ENCODE peak calls at places on chromosomes 11 and 22, in eight cellular contexts. One of them, this sample, is unnamed.

GRCh38 chr11:73055655-73056354 is 86.3 kb downstream of the FCHSD2 start:
- DNase-seq in NCI-H1092: no peak
- DNase-seq in stimulated activated CD4-positive, alpha-beta T cell treated with anti-CD3 and anti-CD28 coated beads, Interleukin-1b, Interleukin-23, amount 100 ng/mL, for 48 hours: no peak
- DNase-seq in RWPE2: no peak
- DNase-seq in stimulated activated CD8-positive, alpha-beta memory T cell treated with anti-CD3 and anti-CD28 coated beads, Interleukin-4, amount 100 ng/mL, for 1 hour: no peak
- DNase-seq in SK-N-SH: peak
- DNase-seq in GM20000: no peak
- DNase-seq in coronary artery: no peak
- DNase-seq in this sample: no peak

GRCh38 chr22:33519140-33519973 is 400.9 kb downstream of the LARGE1 start:
- DNase-seq in GM20000: peak
- DNase-seq in coronary artery: no peak
- DNase-seq in RWPE2: no peak
- DNase-seq in NCI-H1092: peak
- DNase-seq in SK-N-SH: peak
- DNase-seq in stimulated activated CD4-positive, alpha-beta T cell treated with anti-CD3 and anti-CD28 coated beads, Interleukin-1b, Interleukin-23, amount 100 ng/mL, for 48 hours: no peak
- DNase-seq in stimulated activated CD8-positive, alpha-beta memory T cell treated with anti-CD3 and anti-CD28 coated beads, Interleukin-4, amount 100 ng/mL, for 1 hour: no peak
- DNase-seq in this sample: no peak

GRCh38 chr11:61472282-61472681 is 36.3 kb upstream of the LRRC10B start:
- DNase-seq in coronary artery: peak
- DNase-seq in NCI-H1092: no peak
- DNase-seq in RWPE2: no peak
- DNase-seq in SK-N-SH: no peak
- DNase-seq in stimulated activated CD4-positive, alpha-beta T cell treated with anti-CD3 and anti-CD28 coated beads, Interleukin-1b, Interleukin-23, amount 100 ng/mL, for 48 hours: no peak
- DNase-seq in GM20000: no peak
- DNase-seq in stimulated activated CD8-positive, alpha-beta memory T cell treated with anti-CD3 and anti-CD28 coated beads, Interleukin-4, amount 100 ng/mL, for 1 hour: no peak
- DNase-seq in this sample: no peak

GRCh38 chr11:86565787-86566186 is 106.6 kb downstream of the ME3 start:
- DNase-seq in stimulated activated CD8-positive, alpha-beta memory T cell treated with anti-CD3 and anti-CD28 coated beads, Interleukin-4, amount 100 ng/mL, for 1 hour: no peak
- DNase-seq in stimulated activated CD4-positive, alpha-beta T cell treated with anti-CD3 and anti-CD28 coated beads, Interleukin-1b, Interleukin-23, amount 100 ng/mL, for 48 hours: no peak
- DNase-seq in GM20000: no peak
- DNase-seq in RWPE2: no peak
- DNase-seq in NCI-H1092: no peak
- DNase-seq in coronary artery: no peak
- DNase-seq in SK-N-SH: no peak
- DNase-seq in this sample: no peak

GRCh38 chr11:12071574-12071973 is 38.8 kb upstream of the MICAL2 start:
- DNase-seq in stimulated activated CD4-positive, alpha-beta T cell treated with anti-CD3 and anti-CD28 coated beads, Interleukin-1b, Interleukin-23, amount 100 ng/mL, for 48 hours: no peak
- DNase-seq in SK-N-SH: no peak
- DNase-seq in RWPE2: no peak
- DNase-seq in stimulated activated CD8-positive, alpha-beta memory T cell treated with anti-CD3 and anti-CD28 coated beads, Interleukin-4, amount 100 ng/mL, for 1 hour: no peak
- DNase-seq in NCI-H1092: no peak
- DNase-seq in coronary artery: no peak
- DNase-seq in GM20000: no peak
- DNase-seq in this sample: no peak

GRCh38 chr11:1279674-1280055 is 29.8 kb downstream of the TOLLIP start:
- DNase-seq in coronary artery: no peak
- DNase-seq in GM20000: no peak
- DNase-seq in stimulated activated CD4-positive, alpha-beta T cell treated with anti-CD3 and anti-CD28 coated beads, Interleukin-1b, Interleukin-23, amount 100 ng/mL, for 48 hours: no peak
- DNase-seq in stimulated activated CD8-positive, alpha-beta memory T cell treated with anti-CD3 and anti-CD28 coated beads, Interleukin-4, amount 100 ng/mL, for 1 hour: no peak
- DNase-seq in NCI-H1092: no peak
- DNase-seq in SK-N-SH: no peak
- DNase-seq in RWPE2: no peak
- DNase-seq in this sample: no peak

GRCh38 chr11:15091620-15092019 is 18.2 kb downstream of the CALCB start:
- DNase-seq in stimulated activated CD8-positive, alpha-beta memory T cell treated with anti-CD3 and anti-CD28 coated beads, Interleukin-4, amount 100 ng/mL, for 1 hour: no peak
- DNase-seq in GM20000: no peak
- DNase-seq in SK-N-SH: no peak
- DNase-seq in stimulated activated CD4-positive, alpha-beta T cell treated with anti-CD3 and anti-CD28 coated beads, Interleukin-1b, Interleukin-23, amount 100 ng/mL, for 48 hours: no peak
- DNase-seq in coronary artery: no peak
- DNase-seq in NCI-H1092: no peak
- DNase-seq in RWPE2: no peak
- DNase-seq in this sample: no peak

GRCh38 chr22:37021710-37022482 is 2.4 kb downstream of the MPST start:
- DNase-seq in stimulated activated CD4-positive, alpha-beta T cell treated with anti-CD3 and anti-CD28 coated beads, Interleukin-1b, Interleukin-23, amount 100 ng/mL, for 48 hours: peak
- DNase-seq in RWPE2: no peak
- DNase-seq in SK-N-SH: peak
- DNase-seq in NCI-H1092: no peak
- DNase-seq in coronary artery: no peak
- DNase-seq in stimulated activated CD8-positive, alpha-beta memory T cell treated with anti-CD3 and anti-CD28 coated beads, Interleukin-4, amount 100 ng/mL, for 1 hour: no peak
- DNase-seq in GM20000: peak
- DNase-seq in this sample: peak

GRCh38 chr22:29258407-29259252 is 9.2 kb downstream of the RHBDD3 start:
- DNase-seq in stimulated activated CD8-positive, alpha-beta memory T cell treated with anti-CD3 and anti-CD28 coated beads, Interleukin-4, amount 100 ng/mL, for 1 hour: no peak
- DNase-seq in NCI-H1092: no peak
- DNase-seq in RWPE2: no peak
- DNase-seq in GM20000: no peak
- DNase-seq in stimulated activated CD4-positive, alpha-beta T cell treated with anti-CD3 and anti-CD28 coated beads, Interleukin-1b, Interleukin-23, amount 100 ng/mL, for 48 hours: no peak
- DNase-seq in coronary artery: no peak
- DNase-seq in SK-N-SH: peak
- DNase-seq in this sample: no peak

GRCh38 chr11:19183641-19184040 is 18.1 kb downstream of the CSRP3 start:
- DNase-seq in stimulated activated CD8-positive, alpha-beta memory T cell treated with anti-CD3 and anti-CD28 coated beads, Interleukin-4, amount 100 ng/mL, for 1 hour: no peak
- DNase-seq in GM20000: no peak
- DNase-seq in NCI-H1092: no peak
- DNase-seq in SK-N-SH: no peak
- DNase-seq in RWPE2: no peak
- DNase-seq in coronary artery: no peak
- DNase-seq in stimulated activated CD4-positive, alpha-beta T cell treated with anti-CD3 and anti-CD28 coated beads, Interleukin-1b, Interleukin-23, amount 100 ng/mL, for 48 hours: no peak
- DNase-seq in this sample: no peak

GRCh38 chr22:45239378-45240136 is 1.1 kb downstream of the KIAA0930 start:
- DNase-seq in GM20000: no peak
- DNase-seq in SK-N-SH: peak
- DNase-seq in stimulated activated CD8-positive, alpha-beta memory T cell treated with anti-CD3 and anti-CD28 coated beads, Interleukin-4, amount 100 ng/mL, for 1 hour: no peak
- DNase-seq in coronary artery: no peak
- DNase-seq in RWPE2: no peak
- DNase-seq in NCI-H1092: no peak
- DNase-seq in stimulated activated CD4-positive, alpha-beta T cell treated with anti-CD3 and anti-CD28 coated beads, Interleukin-1b, Interleukin-23, amount 100 ng/mL, for 48 hours: no peak
- DNase-seq in this sample: no peak

GRCh38 chr22:47748887-47749286 is 986.4 kb downstream of the TBC1D22A start:
- DNase-seq in SK-N-SH: no peak
- DNase-seq in NCI-H1092: no peak
- DNase-seq in GM20000: no peak
- DNase-seq in stimulated activated CD4-positive, alpha-beta T cell treated with anti-CD3 and anti-CD28 coated beads, Interleukin-1b, Interleukin-23, amount 100 ng/mL, for 48 hours: no peak
- DNase-seq in stimulated activated CD8-positive, alpha-beta memory T cell treated with anti-CD3 and anti-CD28 coated beads, Interleukin-4, amount 100 ng/mL, for 1 hour: no peak
- DNase-seq in coronary artery: no peak
- DNase-seq in RWPE2: no peak
- DNase-seq in this sample: no peak

GRCh38 chr22:24321999-24322398 is 51.4 kb downstream of the SPECC1L start:
- DNase-seq in coronary artery: no peak
- DNase-seq in stimulated activated CD8-positive, alpha-beta memory T cell treated with anti-CD3 and anti-CD28 coated beads, Interleukin-4, amount 100 ng/mL, for 1 hour: no peak
- DNase-seq in GM20000: no peak
- DNase-seq in RWPE2: no peak
- DNase-seq in stimulated activated CD4-positive, alpha-beta T cell treated with anti-CD3 and anti-CD28 coated beads, Interleukin-1b, Interleukin-23, amount 100 ng/mL, for 48 hours: no peak
- DNase-seq in NCI-H1092: no peak
- DNase-seq in SK-N-SH: peak
- DNase-seq in this sample: no peak

GRCh38 chr11:8768625-8769333 is 86.2 kb downstream of the RPL27A start:
- DNase-seq in RWPE2: no peak
- DNase-seq in stimulated activated CD4-positive, alpha-beta T cell treated with anti-CD3 and anti-CD28 coated beads, Interleukin-1b, Interleukin-23, amount 100 ng/mL, for 48 hours: no peak
- DNase-seq in stimulated activated CD8-positive, alpha-beta memory T cell treated with anti-CD3 and anti-CD28 coated beads, Interleukin-4, amount 100 ng/mL, for 1 hour: no peak
- DNase-seq in SK-N-SH: no peak
- DNase-seq in coronary artery: no peak
- DNase-seq in NCI-H1092: no peak
- DNase-seq in GM20000: no peak
- DNase-seq in this sample: no peak

GRCh38 chr11:91243630-91244029 is 981.0 kb upstream of the FAT3 start:
- DNase-seq in stimulated activated CD8-positive, alpha-beta memory T cell treated with anti-CD3 and anti-CD28 coated beads, Interleukin-4, amount 100 ng/mL, for 1 hour: no peak
- DNase-seq in coronary artery: no peak
- DNase-seq in NCI-H1092: no peak
- DNase-seq in RWPE2: no peak
- DNase-seq in GM20000: no peak
- DNase-seq in stimulated activated CD4-positive, alpha-beta T cell treated with anti-CD3 and anti-CD28 coated beads, Interleukin-1b, Interleukin-23, amount 100 ng/mL, for 48 hours: no peak
- DNase-seq in SK-N-SH: no peak
- DNase-seq in this sample: no peak

GRCh38 chr11:2752923-2753322 is 53.1 kb upstream of the KCNQ1OT1 start:
- DNase-seq in coronary artery: no peak
- DNase-seq in SK-N-SH: no peak
- DNase-seq in stimulated activated CD4-positive, alpha-beta T cell treated with anti-CD3 and anti-CD28 coated beads, Interleukin-1b, Interleukin-23, amount 100 ng/mL, for 48 hours: no peak
- DNase-seq in RWPE2: no peak
- DNase-seq in stimulated activated CD8-positive, alpha-beta memory T cell treated with anti-CD3 and anti-CD28 coated beads, Interleukin-4, amount 100 ng/mL, for 1 hour: no peak
- DNase-seq in NCI-H1092: no peak
- DNase-seq in GM20000: no peak
- DNase-seq in this sample: no peak

GRCh38 chr11:116513894-116514293 is 258.9 kb downstream of the BUD13 start:
- DNase-seq in stimulated activated CD8-positive, alpha-beta memory T cell treated with anti-CD3 and anti-CD28 coated beads, Interleukin-4, amount 100 ng/mL, for 1 hour: no peak
- DNase-seq in GM20000: peak
- DNase-seq in stimulated activated CD4-positive, alpha-beta T cell treated with anti-CD3 and anti-CD28 coated beads, Interleukin-1b, Interleukin-23, amount 100 ng/mL, for 48 hours: peak
- DNase-seq in SK-N-SH: no peak
- DNase-seq in RWPE2: no peak
- DNase-seq in NCI-H1092: peak
- DNase-seq in coronary artery: no peak
- DNase-seq in this sample: no peak

GRCh38 chr11:10592331-10592730 is 23.9 kb upstream of the LYVE1 start:
- DNase-seq in stimulated activated CD4-positive, alpha-beta T cell treated with anti-CD3 and anti-CD28 coated beads, Interleukin-1b, Interleukin-23, amount 100 ng/mL, for 48 hours: no peak
- DNase-seq in NCI-H1092: no peak
- DNase-seq in stimulated activated CD8-positive, alpha-beta memory T cell treated with anti-CD3 and anti-CD28 coated beads, Interleukin-4, amount 100 ng/mL, for 1 hour: no peak
- DNase-seq in GM20000: no peak
- DNase-seq in SK-N-SH: no peak
- DNase-seq in coronary artery: no peak
- DNase-seq in RWPE2: no peak
- DNase-seq in this sample: no peak

GRCh38 chr11:36012979-36013378 is 69.1 kb downstream of the LDLRAD3 start:
- DNase-seq in stimulated activated CD8-positive, alpha-beta memory T cell treated with anti-CD3 and anti-CD28 coated beads, Interleukin-4, amount 100 ng/mL, for 1 hour: no peak
- DNase-seq in coronary artery: no peak
- DNase-seq in GM20000: no peak
- DNase-seq in stimulated activated CD4-positive, alpha-beta T cell treated with anti-CD3 and anti-CD28 coated beads, Interleukin-1b, Interleukin-23, amount 100 ng/mL, for 48 hours: no peak
- DNase-seq in NCI-H1092: no peak
- DNase-seq in SK-N-SH: no peak
- DNase-seq in RWPE2: no peak
- DNase-seq in this sample: no peak

GRCh38 chr22:27719535-27720227 is 81.9 kb downstream of the MN1 start:
- DNase-seq in NCI-H1092: no peak
- DNase-seq in stimulated activated CD8-positive, alpha-beta memory T cell treated with anti-CD3 and anti-CD28 coated beads, Interleukin-4, amount 100 ng/mL, for 1 hour: no peak
- DNase-seq in SK-N-SH: no peak
- DNase-seq in RWPE2: peak
- DNase-seq in stimulated activated CD4-positive, alpha-beta T cell treated with anti-CD3 and anti-CD28 coated beads, Interleukin-1b, Interleukin-23, amount 100 ng/mL, for 48 hours: no peak
- DNase-seq in GM20000: no peak
- DNase-seq in coronary artery: no peak
- DNase-seq in this sample: no peak

GRCh38 chr22:30424471-30425326 is 869 bp upstream of the MTFP1 start:
- DNase-seq in GM20000: no peak
- DNase-seq in NCI-H1092: no peak
- DNase-seq in coronary artery: no peak
- DNase-seq in SK-N-SH: no peak
- DNase-seq in stimulated activated CD4-positive, alpha-beta T cell treated with anti-CD3 and anti-CD28 coated beads, Interleukin-1b, Interleukin-23, amount 100 ng/mL, for 48 hours: no peak
- DNase-seq in RWPE2: no peak
- DNase-seq in stimulated activated CD8-positive, alpha-beta memory T cell treated with anti-CD3 and anti-CD28 coated beads, Interleukin-4, amount 100 ng/mL, for 1 hour: no peak
- DNase-seq in this sample: no peak

GRCh38 chr11:132111781-132112380 is 741.5 kb downstream of the NTM start:
- DNase-seq in RWPE2: no peak
- DNase-seq in stimulated activated CD8-positive, alpha-beta memory T cell treated with anti-CD3 and anti-CD28 coated beads, Interleukin-4, amount 100 ng/mL, for 1 hour: no peak
- DNase-seq in coronary artery: no peak
- DNase-seq in NCI-H1092: no peak
- DNase-seq in SK-N-SH: no peak
- DNase-seq in GM20000: no peak
- DNase-seq in stimulated activated CD4-positive, alpha-beta T cell treated with anti-CD3 and anti-CD28 coated beads, Interleukin-1b, Interleukin-23, amount 100 ng/mL, for 48 hours: no peak
- DNase-seq in this sample: no peak

GRCh38 chr11:66126808-66127555 is 56.9 kb downstream of the PACS1 start:
- DNase-seq in stimulated activated CD4-positive, alpha-beta T cell treated with anti-CD3 and anti-CD28 coated beads, Interleukin-1b, Interleukin-23, amount 100 ng/mL, for 48 hours: peak
- DNase-seq in SK-N-SH: no peak
- DNase-seq in GM20000: peak
- DNase-seq in RWPE2: no peak
- DNase-seq in stimulated activated CD8-positive, alpha-beta memory T cell treated with anti-CD3 and anti-CD28 coated beads, Interleukin-4, amount 100 ng/mL, for 1 hour: no peak
- DNase-seq in coronary artery: peak
- DNase-seq in NCI-H1092: no peak
- DNase-seq in this sample: peak

GRCh38 chr11:89736566-89736965 is 26.5 kb downstream of the TRIM77 start:
- DNase-seq in NCI-H1092: no peak
- DNase-seq in coronary artery: no peak
- DNase-seq in SK-N-SH: no peak
- DNase-seq in GM20000: no peak
- DNase-seq in stimulated activated CD4-positive, alpha-beta T cell treated with anti-CD3 and anti-CD28 coated beads, Interleukin-1b, Interleukin-23, amount 100 ng/mL, for 48 hours: no peak
- DNase-seq in stimulated activated CD8-positive, alpha-beta memory T cell treated with anti-CD3 and anti-CD28 coated beads, Interleukin-4, amount 100 ng/mL, for 1 hour: no peak
- DNase-seq in RWPE2: no peak
- DNase-seq in this sample: no peak

GRCh38 chr11:121464352-121464946 is 11.7 kb upstream of the SORL1-AS1 start:
- DNase-seq in stimulated activated CD4-positive, alpha-beta T cell treated with anti-CD3 and anti-CD28 coated beads, Interleukin-1b, Interleukin-23, amount 100 ng/mL, for 48 hours: peak
- DNase-seq in SK-N-SH: peak
- DNase-seq in GM20000: peak
- DNase-seq in NCI-H1092: no peak
- DNase-seq in RWPE2: peak
- DNase-seq in stimulated activated CD8-positive, alpha-beta memory T cell treated with anti-CD3 and anti-CD28 coated beads, Interleukin-4, amount 100 ng/mL, for 1 hour: peak
- DNase-seq in coronary artery: peak
- DNase-seq in this sample: peak

GRCh38 chr11:11347583-11347982 is 5.5 kb downstream of the CSNK2A3 start:
- DNase-seq in NCI-H1092: no peak
- DNase-seq in stimulated activated CD8-positive, alpha-beta memory T cell treated with anti-CD3 and anti-CD28 coated beads, Interleukin-4, amount 100 ng/mL, for 1 hour: no peak
- DNase-seq in RWPE2: no peak
- DNase-seq in GM20000: no peak
- DNase-seq in SK-N-SH: no peak
- DNase-seq in stimulated activated CD4-positive, alpha-beta T cell treated with anti-CD3 and anti-CD28 coated beads, Interleukin-1b, Interleukin-23, amount 100 ng/mL, for 48 hours: no peak
- DNase-seq in coronary artery: no peak
- DNase-seq in this sample: no peak

GRCh38 chr22:40547729-40548143 is 88.8 kb downstream of the MRTFA start:
- DNase-seq in GM20000: no peak
- DNase-seq in RWPE2: no peak
- DNase-seq in NCI-H1092: no peak
- DNase-seq in coronary artery: no peak
- DNase-seq in stimulated activated CD4-positive, alpha-beta T cell treated with anti-CD3 and anti-CD28 coated beads, Interleukin-1b, Interleukin-23, amount 100 ng/mL, for 48 hours: no peak
- DNase-seq in stimulated activated CD8-positive, alpha-beta memory T cell treated with anti-CD3 and anti-CD28 coated beads, Interleukin-4, amount 100 ng/mL, for 1 hour: no peak
- DNase-seq in SK-N-SH: no peak
- DNase-seq in this sample: no peak

GRCh38 chr11:16956538-16957153 is 57.6 kb downstream of the PLEKHA7 start:
- DNase-seq in stimulated activated CD4-positive, alpha-beta T cell treated with anti-CD3 and anti-CD28 coated beads, Interleukin-1b, Interleukin-23, amount 100 ng/mL, for 48 hours: no peak
- DNase-seq in SK-N-SH: no peak
- DNase-seq in RWPE2: no peak
- DNase-seq in stimulated activated CD8-positive, alpha-beta memory T cell treated with anti-CD3 and anti-CD28 coated beads, Interleukin-4, amount 100 ng/mL, for 1 hour: no peak
- DNase-seq in NCI-H1092: no peak
- DNase-seq in GM20000: no peak
- DNase-seq in coronary artery: no peak
- DNase-seq in this sample: no peak

GRCh38 chr22:21823740-21824438 is 43.6 kb downstream of the MAPK1 start:
- DNase-seq in NCI-H1092: no peak
- DNase-seq in SK-N-SH: no peak
- DNase-seq in RWPE2: no peak
- DNase-seq in coronary artery: no peak
- DNase-seq in stimulated activated CD4-positive, alpha-beta T cell treated with anti-CD3 and anti-CD28 coated beads, Interleukin-1b, Interleukin-23, amount 100 ng/mL, for 48 hours: no peak
- DNase-seq in stimulated activated CD8-positive, alpha-beta memory T cell treated with anti-CD3 and anti-CD28 coated beads, Interleukin-4, amount 100 ng/mL, for 1 hour: no peak
- DNase-seq in GM20000: no peak
- DNase-seq in this sample: no peak

GRCh38 chr11:69352715-69353325 is 58.9 kb downstream of the MYEOV start:
- DNase-seq in GM20000: no peak
- DNase-seq in stimulated activated CD4-positive, alpha-beta T cell treated with anti-CD3 and anti-CD28 coated beads, Interleukin-1b, Interleukin-23, amount 100 ng/mL, for 48 hours: peak
- DNase-seq in coronary artery: peak
- DNase-seq in NCI-H1092: no peak
- DNase-seq in RWPE2: peak
- DNase-seq in SK-N-SH: no peak
- DNase-seq in stimulated activated CD8-positive, alpha-beta memory T cell treated with anti-CD3 and anti-CD28 coated beads, Interleukin-4, amount 100 ng/mL, for 1 hour: no peak
- DNase-seq in this sample: no peak

GRCh38 chr11:126585388-126586302 is 230.2 kb downstream of the ST3GAL4 start:
- DNase-seq in RWPE2: peak
- DNase-seq in coronary artery: peak
- DNase-seq in GM20000: no peak
- DNase-seq in stimulated activated CD4-positive, alpha-beta T cell treated with anti-CD3 and anti-CD28 coated beads, Interleukin-1b, Interleukin-23, amount 100 ng/mL, for 48 hours: no peak
- DNase-seq in NCI-H1092: peak
- DNase-seq in stimulated activated CD8-positive, alpha-beta memory T cell treated with anti-CD3 and anti-CD28 coated beads, Interleukin-4, amount 100 ng/mL, for 1 hour: no peak
- DNase-seq in SK-N-SH: peak
- DNase-seq in this sample: no peak

GRCh38 chr11:111355101-111355500 is 24.0 kb downstream of the POU2AF1 start:
- DNase-seq in stimulated activated CD8-positive, alpha-beta memory T cell treated with anti-CD3 and anti-CD28 coated beads, Interleukin-4, amount 100 ng/mL, for 1 hour: no peak
- DNase-seq in NCI-H1092: no peak
- DNase-seq in GM20000: no peak
- DNase-seq in SK-N-SH: no peak
- DNase-seq in stimulated activated CD4-positive, alpha-beta T cell treated with anti-CD3 and anti-CD28 coated beads, Interleukin-1b, Interleukin-23, amount 100 ng/mL, for 48 hours: no peak
- DNase-seq in RWPE2: no peak
- DNase-seq in coronary artery: no peak
- DNase-seq in this sample: no peak

GRCh38 chr22:40426671-40427070 is 56.3 kb downstream of the SGSM3 start:
- DNase-seq in NCI-H1092: peak
- DNase-seq in GM20000: no peak
- DNase-seq in stimulated activated CD4-positive, alpha-beta T cell treated with anti-CD3 and anti-CD28 coated beads, Interleukin-1b, Interleukin-23, amount 100 ng/mL, for 48 hours: no peak
- DNase-seq in stimulated activated CD8-positive, alpha-beta memory T cell treated with anti-CD3 and anti-CD28 coated beads, Interleukin-4, amount 100 ng/mL, for 1 hour: no peak
- DNase-seq in coronary artery: no peak
- DNase-seq in SK-N-SH: no peak
- DNase-seq in RWPE2: no peak
- DNase-seq in this sample: no peak

GRCh38 chr11:35621620-35622019 is 3.4 kb downstream of the FJX1 start:
- DNase-seq in SK-N-SH: no peak
- DNase-seq in GM20000: no peak
- DNase-seq in stimulated activated CD8-positive, alpha-beta memory T cell treated with anti-CD3 and anti-CD28 coated beads, Interleukin-4, amount 100 ng/mL, for 1 hour: no peak
- DNase-seq in stimulated activated CD4-positive, alpha-beta T cell treated with anti-CD3 and anti-CD28 coated beads, Interleukin-1b, Interleukin-23, amount 100 ng/mL, for 48 hours: no peak
- DNase-seq in NCI-H1092: no peak
- DNase-seq in RWPE2: no peak
- DNase-seq in coronary artery: no peak
- DNase-seq in this sample: no peak